ENCODE peak calls at places on chromosomes 12 and 14, in six cellular contexts. C is Peyer's patch, G is WERI-Rb-1, Q is mucosa of descending colon, H is tibial artery, X is dorsolateral prefrontal cortex. I is an unnamed sample.

GRCh38 chr12:116018282-116018681 is 259.2 kb downstream of the MED13L start:
- DNase-seq in C (no peak), G (no peak), Q (no peak), H (no peak), X (no peak), I (no peak)

GRCh38 chr14:85532981-85533820 is 3.3 kb downstream of the FLRT2 start:
- DNase-seq in C (no peak), G (peak), Q (no peak), H (peak), X (peak), I (no peak)

GRCh38 chr12:6341439-6342139 is at the start of gene TNFRSF1A:
- DNase-seq in C (peak), G (peak), Q (peak), H (peak), X (no peak), I (no peak)

GRCh38 chr14:100540141-100540925 is 46.9 kb downstream of the BEGAIN start:
- DNase-seq in C (no peak), G (peak), Q (peak), H (no peak), X (no peak), I (no peak)

GRCh38 chr14:104972301-104973211 is 5.6 kb downstream of the AHNAK2 start:
- DNase-seq in C (no peak), G (peak), Q (peak), H (peak), X (no peak), I (no peak)

GRCh38 chr12:6326316-6326959 is 15.4 kb downstream of the TNFRSF1A start:
- DNase-seq in C (no peak), G (peak), Q (no peak), H (no peak), X (no peak), I (no peak)

GRCh38 chr14:104682107-104682593 is 7.3 kb upstream of the INF2 start:
- DNase-seq in C (no peak), G (no peak), Q (peak), H (no peak), X (no peak), I (no peak)

GRCh38 chr12:118356809-118357326 is 15.8 kb downstream of the TAOK3 start:
- DNase-seq in C (no peak), G (no peak), Q (no peak), H (no peak), X (no peak), I (no peak)

GRCh38 chr14:66649515-66649914 is 141.6 kb downstream of the GPHN start:
- DNase-seq in C (no peak), G (peak), Q (no peak), H (no peak), X (no peak), I (no peak)

GRCh38 chr12:67430708-67431335 is 161.7 kb downstream of the CAND1 start:
- DNase-seq in C (no peak), G (no peak), Q (no peak), H (peak), X (no peak), I (no peak)

GRCh38 chr12:1935242-1935641 is 16.8 kb upstream of the CACNA2D4 start:
- DNase-seq in C (no peak), G (no peak), Q (no peak), H (no peak), X (no peak), I (no peak)

GRCh38 chr12:9064815-9065606 is 50.7 kb downstream of the A2M start:
- DNase-seq in C (peak), G (no peak), Q (peak), H (peak), X (peak), I (no peak)

GRCh38 chr14:74792249-74793039 is 29.3 kb downstream of the YLPM1 start:
- DNase-seq in C (no peak), G (no peak), Q (no peak), H (no peak), X (no peak), I (no peak)

GRCh38 chr12:37545759-37546158 is 770.8 kb upstream of the ALG10B start:
- DNase-seq in C (no peak), G (no peak), Q (no peak), H (no peak), X (no peak), I (no peak)

GRCh38 chr14:72553656-72554055 is 340.2 kb downstream of the DPF3 start:
- DNase-seq in C (no peak), G (no peak), Q (no peak), H (no peak), X (no peak), I (no peak)

GRCh38 chr12:11969437-11970154 is 101.1 kb upstream of the BCL2L14 start:
- DNase-seq in C (no peak), G (peak), Q (no peak), H (no peak), X (no peak), I (no peak)

GRCh38 chr12:100331871-100332270 is 25.0 kb upstream of the SLC17A8 start:
- DNase-seq in C (no peak), G (no peak), Q (no peak), H (no peak), X (no peak), I (no peak)

GRCh38 chr12:95820096-95820703 is 29.6 kb upstream of the NTN4 start:
- DNase-seq in C (no peak), G (peak), Q (no peak), H (no peak), X (no peak), I (no peak)

GRCh38 chr14:76424359-76424758 is 48.4 kb downstream of the ESRRB start:
- DNase-seq in C (no peak), G (peak), Q (no peak), H (no peak), X (no peak), I (no peak)

GRCh38 chr14:76848879-76849278 is 22.7 kb downstream of the LRRC74A start:
- DNase-seq in C (no peak), G (no peak), Q (no peak), H (no peak), X (no peak), I (no peak)

GRCh38 chr12:108239378-108239777 is 99.7 kb downstream of the CMKLR1 start:
- DNase-seq in C (no peak), G (no peak), Q (no peak), H (no peak), X (no peak), I (no peak)

GRCh38 chr12:68224613-68225285 is 861 bp downstream of the IL26 start:
- DNase-seq in C (no peak), G (no peak), Q (no peak), H (no peak), X (no peak), I (no peak)

GRCh38 chr12:69028941-69029729 is 96.2 kb upstream of the CPM start:
- DNase-seq in C (no peak), G (no peak), Q (no peak), H (no peak), X (no peak), I (no peak)

GRCh38 chr12:92192361-92192760 is 46.7 kb upstream of the BTG1 start:
- DNase-seq in C (no peak), G (no peak), Q (no peak), H (no peak), X (no peak), I (no peak)

GRCh38 chr12:39627914-39628313 is 8.3 kb upstream of the ABCD2 start:
- DNase-seq in C (no peak), G (no peak), Q (no peak), H (no peak), X (no peak), I (no peak)

GRCh38 chr12:75781532-75782046 is 250.0 kb downstream of the PHLDA1 start:
- DNase-seq in C (no peak), G (no peak), Q (no peak), H (no peak), X (no peak), I (no peak)

GRCh38 chr12:56993346-56993745 is 13.0 kb downstream of the ZBTB39 start:
- DNase-seq in C (no peak), G (no peak), Q (no peak), H (no peak), X (no peak), I (no peak)

GRCh38 chr12:97545804-97546203 is 83.2 kb downstream of the RMST start:
- DNase-seq in C (no peak), G (no peak), Q (no peak), H (no peak), X (no peak), I (no peak)

GRCh38 chr12:72271401-72271740 is 799 bp upstream of the TRHDE start:
- DNase-seq in C (no peak), G (peak), Q (no peak), H (no peak), X (no peak), I (no peak)

GRCh38 chr14:81517798-81518398 is 15.8 kb downstream of the SEL1L start:
- DNase-seq in C (no peak), G (no peak), Q (no peak), H (peak), X (no peak), I (no peak)

GRCh38 chr14:59677771-59678211 is 101.2 kb upstream of the CCDC175 start:
- DNase-seq in C (no peak), G (no peak), Q (no peak), H (peak), X (no peak), I (no peak)

GRCh38 chr14:77074969-77075368 is 23.1 kb upstream of the CIPC start:
- DNase-seq in C (no peak), G (no peak), Q (no peak), H (no peak), X (no peak), I (no peak)

GRCh38 chr14:47678157-47678556 is 2.8 kb upstream of the MDGA2 start:
- DNase-seq in C (no peak), G (peak), Q (no peak), H (no peak), X (no peak), I (no peak)

GRCh38 chr14:60642270-60642789 is 6.9 kb downstream of the SIX1 start:
- DNase-seq in C (no peak), G (no peak), Q (no peak), H (no peak), X (no peak), I (no peak)

GRCh38 chr14:96863327-96863985 is 66.3 kb downstream of the VRK1 start:
- DNase-seq in C (no peak), G (no peak), Q (no peak), H (no peak), X (no peak), I (no peak)

GRCh38 chr12:11941601-11942360 is 129.0 kb upstream of the BCL2L14 start:
- DNase-seq in C (no peak), G (no peak), Q (no peak), H (no peak), X (no peak), I (no peak)

DNA sequence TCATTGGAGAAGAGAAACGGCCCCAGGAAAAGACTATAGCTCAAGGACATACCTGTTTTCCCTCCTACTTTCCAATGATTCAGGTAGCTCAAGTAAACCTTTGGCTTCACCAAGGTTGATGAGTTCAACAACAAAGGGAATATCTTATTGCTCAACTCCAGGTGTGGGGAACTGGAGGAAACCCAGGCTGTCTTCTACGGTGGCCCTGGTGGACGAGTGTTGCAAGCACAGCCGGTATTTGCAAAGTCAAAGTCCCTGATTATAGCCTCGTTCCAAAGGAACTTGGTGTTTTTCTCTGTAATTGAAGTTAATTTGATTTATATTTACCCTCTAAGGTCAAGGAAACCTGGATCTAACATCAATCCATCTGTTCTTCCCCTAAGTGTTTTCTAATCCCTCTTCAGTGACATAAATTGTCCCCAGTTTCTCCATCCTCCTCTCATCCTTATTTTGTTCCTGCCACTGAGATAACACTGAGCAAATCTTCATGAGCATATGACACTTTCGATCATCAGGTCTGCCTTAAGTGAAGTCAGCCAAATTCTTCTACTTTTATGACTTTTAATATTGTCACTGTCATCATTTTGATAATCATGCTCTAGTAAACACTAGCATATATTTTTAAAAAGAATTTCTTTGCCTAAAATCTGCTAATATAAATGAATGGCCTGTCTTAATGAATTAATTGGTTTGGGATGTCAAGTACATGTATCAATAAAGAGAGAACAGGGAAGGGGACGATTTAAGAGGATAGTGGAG is 174.6 kb upstream of the TBX3 start:
- DNase-seq in C (no peak), G (peak), Q (no peak), H (no peak), X (no peak), I (no peak)
- TF ChIP-seq CTCF in C (no peak), G (peak), Q (no peak), H (no peak), X (no peak), I (no peak)

GRCh38 chr12:117152793-117153775 is 37.2 kb downstream of the FBXO21 start:
- DNase-seq in C (no peak), G (no peak), Q (no peak), H (no peak), X (no peak), I (no peak)

GRCh38 chr12:117155278-117156060 is 34.8 kb downstream of the FBXO21 start:
- DNase-seq in C (peak), G (peak), Q (peak), H (no peak), X (no peak), I (peak)

GRCh38 chr12:117148642-117149041 is 41.6 kb downstream of the FBXO21 start:
- DNase-seq in C (no peak), G (no peak), Q (no peak), H (no peak), X (no peak), I (no peak)

GRCh38 chr12:117147639-117148038 is 42.6 kb downstream of the FBXO21 start:
- DNase-seq in C (no peak), G (no peak), Q (no peak), H (no peak), X (no peak), I (no peak)

GRCh38 chr12:117151195-117152031 is 38.9 kb downstream of the FBXO21 start:
- DNase-seq in C (peak), G (peak), Q (no peak), H (peak), X (peak), I (no peak)
- TF ChIP-seq CTCF in C (no peak), G (peak), Q (no peak), H (peak), X (peak), I (peak)

DNA sequence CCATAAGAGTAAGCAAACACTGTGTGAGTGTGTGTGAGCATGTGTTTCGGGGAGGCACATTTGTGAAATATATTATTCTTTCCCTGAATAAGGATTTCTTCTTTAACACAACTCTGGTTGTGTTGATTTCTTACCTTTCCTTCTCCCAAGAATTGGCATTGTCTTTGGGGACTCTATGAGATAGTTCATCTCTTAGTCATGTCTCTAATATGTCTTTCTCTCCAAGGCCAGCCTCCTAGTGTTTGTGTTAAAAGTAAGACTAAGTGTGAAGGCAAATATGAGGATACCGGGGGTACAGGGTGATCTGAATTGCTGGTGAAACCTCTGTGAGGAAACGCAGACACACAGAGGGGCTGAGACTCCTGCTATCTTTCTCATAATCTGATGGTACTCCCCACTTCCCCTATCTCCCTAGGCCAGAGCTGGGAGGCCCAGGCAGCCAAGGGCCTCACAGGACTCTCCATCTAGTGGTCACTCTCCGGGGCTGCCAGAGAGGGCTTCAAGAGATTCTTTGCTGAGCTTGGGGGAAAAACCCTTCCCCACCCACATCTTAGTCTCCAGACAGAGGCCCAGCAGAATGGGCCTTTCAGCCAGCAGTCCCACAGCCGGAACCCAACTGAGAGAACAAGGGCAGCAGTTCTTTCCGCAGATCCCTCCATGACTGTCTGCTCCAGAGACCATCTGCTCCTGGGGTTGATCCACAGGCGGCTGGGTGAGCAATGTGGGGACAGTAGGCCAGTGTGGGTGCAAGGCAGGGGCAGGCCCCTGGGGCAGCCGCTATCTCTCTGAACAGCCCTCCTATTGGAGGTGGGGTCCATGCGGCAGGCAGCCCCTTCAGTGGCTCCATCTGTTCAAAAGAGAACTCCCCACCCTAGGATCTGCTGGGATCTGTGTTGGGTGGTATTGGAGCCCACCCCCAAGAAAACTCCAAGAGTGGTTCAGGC is 5.8 kb upstream of the HOXC12 start:
- DNase-seq in C (no peak), G (no peak), Q (no peak), H (no peak), X (no peak), I (no peak)
- TF ChIP-seq CTCF in C (no peak), G (peak), Q (no peak), H (no peak), X (no peak), I (no peak)

GRCh38 chr12:10365716-10366433 is 24.0 kb downstream of the KLRK1 start:
- DNase-seq in C (no peak), G (no peak), Q (no peak), H (no peak), X (no peak), I (no peak)
- TF ChIP-seq CTCF in C (no peak), G (no peak), Q (peak), H (no peak), X (peak), I (no peak)

DNA sequence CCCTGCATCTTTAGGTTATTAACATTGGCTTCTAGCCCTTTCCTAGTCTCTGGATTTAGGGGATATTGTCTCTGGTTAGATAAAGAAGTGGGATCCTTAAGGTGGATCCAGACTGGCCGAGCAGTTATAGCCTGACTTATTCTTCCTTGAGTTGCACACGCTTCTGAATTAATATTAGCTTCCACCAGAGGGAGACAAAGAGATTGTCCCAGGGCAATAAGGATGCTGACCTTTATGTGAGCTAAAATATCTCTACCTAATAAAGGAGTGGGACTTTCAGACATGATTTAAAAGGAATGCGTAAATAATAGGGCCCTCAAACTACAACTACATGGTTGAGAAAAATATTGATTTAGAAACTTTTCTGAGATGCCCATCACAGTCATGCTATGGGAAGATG is 139.7 kb downstream of the SLCO1B3 start:
- DNase-seq in C (no peak), G (no peak), Q (no peak), H (no peak), X (no peak), I (no peak)
- TF ChIP-seq CTCF in C (no peak), G (peak), Q (peak), H (peak), X (no peak), I (no peak)

GRCh38 chr12:55073043-55074022 is 52.9 kb upstream of the OR9K2 start:
- DNase-seq in C (peak), G (peak), Q (peak), H (peak), X (peak), I (peak)
- TF ChIP-seq CTCF in C (peak), G (peak), Q (peak), H (peak), X (peak), I (peak)

DNA sequence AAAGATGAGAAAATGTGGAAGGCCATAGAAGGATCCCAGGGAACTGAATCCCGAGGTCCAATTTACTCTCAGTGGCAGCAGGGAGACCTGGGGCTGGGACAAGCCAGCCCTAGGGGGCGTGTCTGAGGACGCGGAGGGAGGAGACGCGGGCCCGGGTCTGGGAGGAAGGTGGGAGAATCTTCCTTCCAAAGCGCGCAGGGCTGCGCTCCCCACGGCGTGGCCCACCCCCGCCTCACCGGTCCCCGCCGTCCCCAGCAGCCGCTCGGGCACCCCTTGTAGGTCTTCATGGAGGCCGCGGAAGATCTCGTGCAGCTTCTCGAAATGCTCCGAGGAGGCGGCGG is 323 bp downstream of the VTI1B start:
- DNase-seq in C (peak), G (peak), Q (peak), H (peak), X (peak), I (peak)
- TF ChIP-seq CTCF in C (no peak), G (peak), Q (no peak), H (peak), X (peak), I (no peak)

DNA sequence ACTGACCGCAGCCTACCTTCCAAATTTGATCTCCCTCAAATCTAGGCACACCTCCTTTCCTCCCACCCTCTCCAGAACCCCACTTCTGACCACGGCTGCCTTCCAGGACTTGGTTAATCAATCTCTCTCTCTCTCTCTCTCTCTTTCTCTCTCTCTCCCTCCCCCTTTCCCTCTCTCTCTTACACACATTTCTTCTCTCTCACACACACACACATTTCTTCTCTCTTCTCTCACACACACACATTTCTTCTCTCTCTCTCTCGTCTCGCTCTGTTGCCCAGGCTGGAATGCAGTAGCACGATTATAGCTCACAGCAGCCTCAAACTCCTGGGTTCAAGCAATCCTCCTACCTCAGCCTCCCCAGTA is 521 bp upstream of the GMFB start:
- DNase-seq in C (no peak), G (no peak), Q (no peak), H (no peak), X (no peak), I (no peak)
- TF ChIP-seq CTCF in C (no peak), G (no peak), Q (no peak), H (no peak), X (no peak), I (no peak)

GRCh38 chr14:79356040-79356439 is 855.3 kb downstream of the DIO2 start:
- DNase-seq in C (no peak), G (no peak), Q (no peak), H (no peak), X (no peak), I (no peak)
- TF ChIP-seq CTCF in C (no peak), G (peak), Q (no peak), H (no peak), X (no peak), I (no peak)